ENCODE peak calls at places on chromosome 5, in nine cellular contexts. C is lung, U is spleen, G is IMR-90, I is body of pancreas, M is fibroblast of lung, K is upper lobe of right lung, A is psoas muscle, V is neural progenitor cell. O is an unnamed sample.

GRCh38 chr5:159040181-159040580 is 59.5 kb downstream of the EBF1 start:
- DNase-seq in K (no peak), I (no peak), V (no peak), M (no peak), A (no peak), C (no peak), U (no peak), G (no peak), O (no peak)

GRCh38 chr5:141951341-141951781 is 6.6 kb downstream of the PCDH12 start:
- DNase-seq in A (no peak), K (no peak), G (no peak), U (no peak), C (no peak), I (no peak), V (peak; percentile 64), M (no peak), O (no peak)

GRCh38 chr5:74433255-74434123 is 207.0 kb downstream of the ENC1 start:
- DNase-seq in V (peak; percentile 67), I (no peak), A (no peak), G (peak; percentile 22), K (no peak), M (no peak), U (no peak), C (no peak), O (no peak)

GRCh38 chr5:143364061-143364460 is 39.4 kb downstream of the NR3C1 start:
- DNase-seq in C (no peak), G (no peak), A (no peak), K (no peak), U (no peak), M (no peak), V (no peak), I (no peak), O (no peak)

GRCh38 chr5:28234356-28234968 is 1196.1 kb upstream of the CDH9 start:
- DNase-seq in U (no peak), V (no peak), K (no peak), I (no peak), A (no peak), G (no peak), C (no peak), M (no peak), O (no peak)

GRCh38 chr5:68484307-68485068 is 268.9 kb downstream of the PIK3R1 start:
- DNase-seq in G (peak; percentile 95), I (no peak), A (no peak), C (no peak), V (no peak), U (no peak), K (no peak), M (peak; percentile 59), O (no peak)

GRCh38 chr5:132011561-132012384 is at the start of gene ACSL6:
- DNase-seq in G (no peak), U (peak; percentile 84), K (peak; percentile 77), M (no peak), A (peak; percentile 43), I (peak; percentile 53), C (no peak), V (peak; percentile 76), O (peak; percentile 37)

GRCh38 chr5:140575309-140575708 is 10.7 kb downstream of the SLC35A4 start:
- DNase-seq in K (peak; percentile 87), G (peak; percentile 26), C (peak; percentile 61), V (no peak), A (peak; percentile 62), M (peak; percentile 52), U (peak; percentile 90), I (peak; percentile 34), O (peak; percentile 61)

GRCh38 chr5:74027732-74028338 is 401.8 kb downstream of the ARHGEF28 start:
- DNase-seq in V (no peak), K (no peak), A (no peak), G (no peak), M (no peak), I (no peak), C (no peak), U (no peak), O (no peak)

GRCh38 chr5:159120446-159120845 is 20.7 kb upstream of the EBF1 start:
- DNase-seq in U (no peak), A (no peak), C (no peak), I (no peak), K (no peak), V (no peak), M (no peak), G (no peak), O (no peak)

GRCh38 chr5:147391781-147392180 is 118.1 kb downstream of the DPYSL3 start:
- DNase-seq in A (peak; percentile 71), K (no peak), V (peak; percentile 57), G (peak; percentile 84), C (no peak), U (no peak), I (peak; percentile 48), M (peak; percentile 78), O (peak; percentile 54)

GRCh38 chr5:153476767-153477166 is 13.7 kb upstream of the GRIA1 start:
- DNase-seq in A (no peak), C (no peak), G (peak; percentile 92), U (no peak), M (peak; percentile 90), K (no peak), I (no peak), V (no peak), O (no peak)

GRCh38 chr5:175282611-175283225 is 161.3 kb downstream of the DRD1 start:
- DNase-seq in V (no peak), I (no peak), A (no peak), G (no peak), C (no peak), M (no peak), U (no peak), K (no peak), O (peak; percentile 77)

GRCh38 chr5:108481355-108481931 is 99.5 kb upstream of the FBXL17 start:
- DNase-seq in C (no peak), K (no peak), I (no peak), G (peak; percentile 42), U (no peak), A (no peak), M (peak; percentile 40), V (peak; percentile 57), O (peak; percentile 35)

GRCh38 chr5:21238786-21239185 is 1250.8 kb upstream of the CDH18 start:
- DNase-seq in C (no peak), A (no peak), U (no peak), I (no peak), K (no peak), M (no peak), V (no peak), G (no peak), O (no peak)

GRCh38 chr5:538271-538771 is 14.1 kb upstream of the SLC9A3 start:
- DNase-seq in K (peak; percentile 62), I (no peak), U (peak; percentile 52), G (no peak), C (no peak), V (no peak), M (no peak), A (peak; percentile 12), O (no peak)

GRCh38 chr5:151739939-151740335 is 18.5 kb downstream of the ATOX1 start:
- DNase-seq in V (peak; percentile 13), M (peak; percentile 81), K (no peak), C (no peak), A (no peak), U (no peak), G (peak; percentile 94), I (no peak), O (no peak)

GRCh38 chr5:67035098-67035740 is 161.4 kb downstream of the CD180 start:
- DNase-seq in G (no peak), K (no peak), V (no peak), I (no peak), C (no peak), U (no peak), M (no peak), A (no peak), O (no peak)

GRCh38 chr5:135437796-135438560 is 9.2 kb downstream of the DCANP1 start:
- DNase-seq in G (peak; percentile 96), M (peak; percentile 76), K (peak; percentile 64), V (no peak), C (peak; percentile 78), I (peak; percentile 46), A (peak; percentile 82), U (peak; percentile 63), O (no peak)

GRCh38 chr5:143008809-143009521 is 238.8 kb downstream of the ARHGAP26 start:
- DNase-seq in C (no peak), G (peak; percentile 100), K (no peak), U (no peak), A (no peak), I (no peak), V (no peak), M (peak; percentile 92), O (no peak)

GRCh38 chr5:80959768-80960442 is at the start of gene RASGRF2:
- DNase-seq in V (peak; percentile 88), K (no peak), A (peak; percentile 18), C (peak; percentile 36), I (no peak), U (peak; percentile 76), G (peak; percentile 44), M (peak; percentile 54), O (peak; percentile 80)

GRCh38 chr5:75130818-75131349 is 78.5 kb upstream of the GCNT4 start:
- DNase-seq in U (no peak), A (no peak), G (no peak), M (no peak), K (no peak), V (no peak), C (no peak), I (no peak), O (no peak)

GRCh38 chr5:128274441-128274840 is 190.9 kb downstream of the SLC12A2 start:
- DNase-seq in U (no peak), I (no peak), G (no peak), A (no peak), K (no peak), V (no peak), C (no peak), M (no peak), O (no peak)
- H3K4me3 ChIP-seq in U (no peak overlapping the region), I (no peak overlapping the region), G (no peak overlapping the region), A (no peak overlapping the region), K (no peak overlapping the region), V (no peak overlapping the region), C (no peak overlapping the region), M (no peak overlapping the region), O (no peak overlapping the region)

GRCh38 chr5:4225741-4226140 is 630.1 kb downstream of the IRX1 start:
- DNase-seq in U (no peak), V (no peak), C (no peak), A (no peak), K (no peak), M (no peak), G (no peak), I (no peak), O (no peak)
- H3K27me3 ChIP-seq in U (no peaks in the 10 kb centered on the region), V (no peaks in the 10 kb centered on the region), C (no peaks in the 10 kb centered on the region), A (no peaks in the 10 kb centered on the region), K (no peaks in the 10 kb centered on the region), M (no peaks in the 10 kb centered on the region), G (no peaks in the 10 kb centered on the region), I (no peaks in the 10 kb centered on the region), O (no peaks in the 10 kb centered on the region)

GRCh38 chr5:109688999-109689739 is 558 bp upstream of the MAN2A1 start:
- DNase-seq in U (peak; percentile 96), M (peak; percentile 86), K (peak; percentile 95), C (peak; percentile 86), I (peak; percentile 89), G (peak; percentile 84), A (peak; percentile 88), V (peak; percentile 97), O (peak; percentile 92)
- TF ChIP-seq CTCF in U (no peak), M (no peak), K (peak; percentile 4), C (no peak), I (peak; percentile 4), G (peak; percentile 15), A (peak; percentile 11), V (no peak), O (no peak)

GRCh38 chr5:124054564-124054963 is 542.6 kb downstream of the CSNK1G3 start:
- DNase-seq in K (no peak), C (no peak), M (no peak), V (no peak), I (no peak), G (no peak), U (no peak), A (no peak), O (no peak)
- H3K4me3 ChIP-seq in K (no peak overlapping the region), C (no peak overlapping the region), M (no peak overlapping the region), V (no peak overlapping the region), I (no peak overlapping the region), G (no peak overlapping the region), U (no peak overlapping the region), A (no peak overlapping the region), O (no peak overlapping the region)

O was measured in Caco-2.